ENCODE peak calls at places on chromosomes 7 and 10, in six cellular contexts. L, D, W, Q, V and F are unnamed samples.

GRCh38 chr7:100629117-100629711 is 12.1 kb downstream of the TFR2 start:
- DNase-seq in Q (no peak), D (peak), V (peak), L (no peak), W (no peak), F (no peak)

GRCh38 chr7:74097937-74098614 is 14.5 kb downstream of the LIMK1 start:
- DNase-seq in D (peak), V (no peak), Q (no peak), W (peak), L (peak), F (no peak)

GRCh38 chr7:24971333-24972165 is 8.4 kb downstream of the OSBPL3 start:
- DNase-seq in D (peak), W (peak), V (peak), L (peak), Q (no peak), F (no peak)

GRCh38 chr10:17409170-17409733 is 45.1 kb downstream of the ST8SIA6 start:
- DNase-seq in W (peak), V (no peak), D (peak), Q (no peak), L (peak), F (no peak)

GRCh38 chr10:98536551-98536950 is 89.8 kb upstream of the HPS1 start:
- DNase-seq in D (peak), W (peak), V (no peak), Q (no peak), L (peak), F (no peak)

GRCh38 chr10:14822879-14823755 is 14.7 kb downstream of the CDNF start:
- DNase-seq in L (peak), W (peak), Q (no peak), D (peak), V (peak), F (peak)

GRCh38 chr7:12719141-12719919 is 31.9 kb downstream of the ARL4A start:
- DNase-seq in W (peak), D (peak), L (peak), V (no peak), Q (no peak), F (no peak)

GRCh38 chr10:35462491-35462934 is 126.2 kb downstream of the CCNY start:
- DNase-seq in V (no peak), L (no peak), Q (no peak), W (no peak), D (no peak), F (peak)

GRCh38 chr10:47176903-47177860 is 122.8 kb upstream of the GDF10 start:
- DNase-seq in W (no peak), Q (no peak), L (peak), D (peak), V (no peak), F (no peak)

GRCh38 chr10:86693289-86693688 is 25.0 kb downstream of the LDB3 start:
- DNase-seq in W (no peak), D (no peak), L (no peak), V (no peak), Q (no peak), F (no peak)

GRCh38 chr10:116398224-116398623 is 29.4 kb upstream of the PNLIPRP3 start:
- DNase-seq in V (no peak), W (no peak), L (no peak), D (no peak), Q (no peak), F (no peak)

GRCh38 chr10:92291610-92291859 is 568 bp downstream of the MARCHF5 start:
- DNase-seq in Q (no peak), L (no peak), W (no peak), V (no peak), D (no peak), F (no peak)

GRCh38 chr7:150323682-150324365 is 479 bp upstream of the ACTR3C start:
- DNase-seq in D (no peak), V (no peak), Q (no peak), L (no peak), W (no peak), F (peak)

GRCh38 chr7:76358478-76359110 is at the start of gene YWHAG:
- DNase-seq in W (peak), D (peak), Q (no peak), L (peak), V (peak), F (peak)

GRCh38 chr7:28798233-28798632 is 159.9 kb downstream of the TRIL start:
- DNase-seq in W (no peak), D (no peak), L (no peak), V (no peak), Q (no peak), F (no peak)

GRCh38 chr7:43584200-43584586 is 1.3 kb downstream of the STK17A start:
- DNase-seq in L (peak), V (no peak), Q (no peak), W (peak), D (peak), F (no peak)

GRCh38 chr7:43586251-43586900 is 3.5 kb downstream of the STK17A start:
- DNase-seq in W (peak), V (no peak), D (no peak), L (peak), Q (no peak), F (no peak)

GRCh38 chr7:43585521-43585920 is 2.6 kb downstream of the STK17A start:
- DNase-seq in V (no peak), Q (no peak), L (peak), D (peak), W (peak), F (no peak)

GRCh38 chr7:43582503-43583423 is at the start of gene STK17A:
- DNase-seq in D (peak), Q (peak), W (peak), V (peak), L (peak), F (peak)

GRCh38 chr7:43583424-43584199 is 704 bp downstream of the STK17A start:
- DNase-seq in Q (peak), W (peak), D (peak), V (no peak), L (peak), F (no peak)
- TF ChIP-seq CTCF in Q (no peak), W (peak), D (no peak), V (no peak), L (no peak), F (no peak)

GRCh38 chr10:3162533-3162932 is 10.0 kb downstream of the PITRM1 start:
- DNase-seq in D (no peak), Q (no peak), L (no peak), W (no peak), V (no peak), F (no peak)
- TF ChIP-seq CTCF in D (peak), Q (no peak), L (no peak), W (peak), V (peak), F (no peak)

GRCh38 chr7:145850636-145851035 is 266.0 kb upstream of the CNTNAP2 start:
- DNase-seq in W (no peak), V (no peak), D (no peak), Q (no peak), L (no peak), F (no peak)

GRCh38 chr7:145845345-145845744 is 271.3 kb upstream of the CNTNAP2 start:
- DNase-seq in L (no peak), W (no peak), V (no peak), D (no peak), Q (no peak), F (no peak)

GRCh38 chr7:145848691-145849090 is 267.9 kb upstream of the CNTNAP2 start:
- DNase-seq in D (no peak), V (no peak), L (no peak), W (no peak), Q (no peak), F (no peak)
- TF ChIP-seq CTCF in D (no peak), V (peak), L (no peak), W (no peak), Q (no peak), F (peak)

GRCh38 chr7:23261843-23262452 is 15.4 kb downstream of the GPNMB start:
- DNase-seq in W (peak), V (peak), D (peak), Q (peak), L (peak), F (peak)
- TF ChIP-seq CTCF in W (peak), V (peak), D (peak), Q (peak), L (peak), F (peak)

GRCh38 chr10:66627156-66627555 is 298.7 kb upstream of the LRRTM3 start:
- DNase-seq in L (no peak), D (no peak), W (peak), Q (no peak), V (peak), F (no peak)
- TF ChIP-seq CTCF in L (no peak), D (no peak), W (peak), Q (no peak), V (peak), F (no peak)

GRCh38 chr10:31083765-31084184 is 52.1 kb upstream of the ZNF438 start:
- DNase-seq in D (peak), L (peak), W (peak), Q (no peak), V (peak), F (peak)
- TF ChIP-seq CTCF in D (peak), L (peak), W (peak), Q (no peak), V (peak), F (peak)

GRCh38 chr10:60237977-60238376 is 151.7 kb downstream of the ANK3 start:
- DNase-seq in Q (no peak), D (peak), L (peak), V (no peak), W (no peak), F (peak)

GRCh38 chr10:60239228-60239627 is 150.4 kb downstream of the ANK3 start:
- DNase-seq in Q (no peak), W (no peak), V (no peak), D (no peak), L (no peak), F (no peak)

GRCh38 chr10:60235001-60235400 is 154.7 kb downstream of the ANK3 start:
- DNase-seq in Q (no peak), L (peak), V (no peak), W (peak), D (peak), F (no peak)

GRCh38 chr10:60236869-60237524 is 152.7 kb downstream of the ANK3 start:
- DNase-seq in Q (no peak), L (no peak), V (no peak), W (no peak), D (peak), F (peak)

GRCh38 chr10:60238408-60239100 is 151.1 kb downstream of the ANK3 start:
- DNase-seq in D (peak), Q (no peak), V (peak), L (peak), W (peak), F (peak)
- TF ChIP-seq CTCF in D (peak), Q (no peak), V (peak), L (peak), W (peak), F (peak)

GRCh38 chr10:71319042-71319799 is at the start of gene SLC29A3:
- DNase-seq in Q (peak), W (peak), D (peak), L (peak), V (peak), F (peak)

GRCh38 chr10:71314694-71315225 is 4.3 kb upstream of the SLC29A3 start:
- DNase-seq in W (no peak), L (no peak), D (no peak), Q (no peak), V (no peak), F (no peak)

GRCh38 chr10:71314028-71314693 is 4.9 kb upstream of the SLC29A3 start:
- DNase-seq in W (peak), Q (peak), D (peak), V (peak), L (peak), F (peak)

GRCh38 chr10:71316081-71316785 is 2.8 kb upstream of the SLC29A3 start:
- DNase-seq in L (peak), W (no peak), Q (no peak), V (no peak), D (no peak), F (no peak)

GRCh38 chr10:71316786-71317160 is 2.3 kb upstream of the SLC29A3 start:
- DNase-seq in V (no peak), D (no peak), L (no peak), Q (no peak), W (no peak), F (no peak)
- TF ChIP-seq CTCF in V (no peak), D (no peak), L (no peak), Q (no peak), W (no peak), F (no peak)

GRCh38 chr10:44258019-44258418 is 126.9 kb downstream of the CXCL12 start:
- DNase-seq in Q (no peak), W (no peak), D (no peak), V (no peak), L (no peak), F (no peak)
- TF ChIP-seq CTCF in Q (no peak), W (no peak), D (no peak), V (no peak), L (no peak), F (no peak)

DNA sequence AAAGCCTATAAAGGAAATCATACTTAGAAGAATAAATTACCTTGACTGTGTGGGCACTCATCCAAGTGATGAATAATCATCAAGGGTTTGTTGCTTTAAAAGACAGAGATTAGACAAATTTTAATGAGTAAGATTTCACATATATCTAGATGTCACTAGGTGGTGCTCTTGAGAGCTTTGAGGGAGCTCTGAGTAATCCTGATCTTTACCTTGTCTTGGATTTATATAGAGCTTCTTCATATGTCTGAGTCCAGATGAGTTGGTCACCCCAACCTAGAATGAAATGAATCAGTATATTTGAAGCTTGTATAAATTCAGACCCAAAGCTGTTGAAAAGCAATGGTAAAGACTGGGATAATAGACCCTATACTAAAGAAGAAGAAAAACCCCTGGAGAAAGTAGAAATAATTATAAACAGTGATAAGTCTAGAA is 3.7 kb downstream of the AGR2 start:
- DNase-seq in L (peak), Q (no peak), W (peak), D (peak), V (peak), F (peak)
- TF ChIP-seq CTCF in L (peak), Q (peak), W (peak), D (peak), V (peak), F (peak)